ENCODE peak calls at places on chromosomes 4 and X, in seven cellular contexts. K is neural progenitor cell, F is tibial artery, M is cardiac fibroblast, G is PC-3, J is colonic mucosa, D is brain microvascular endothelial cell. T is an unnamed sample.

GRCh38 chr4:113646456-113646809 is 115.1 kb downstream of the CAMK2D start:
- DNase-seq in F (no peak), M (peak; percentile 29), G (peak; percentile 74), K (peak; percentile 57), D (no peak), J (peak; percentile 74), T (no peak)

GRCh38 chr4:17713779-17714178 is 67.6 kb downstream of the FAM184B start:
- DNase-seq in D (no peak), F (no peak), M (no peak), J (no peak), G (no peak), K (no peak), T (no peak)

GRCh38 chr4:67366341-67366861 is 178.9 kb downstream of the CENPC start:
- DNase-seq in G (peak; percentile 11), K (no peak), F (no peak), J (no peak), M (peak; percentile 4), D (no peak), T (no peak)

GRCh38 chr4:86544313-86544966 is 49.7 kb upstream of the PTPN13 start:
- DNase-seq in F (no peak), J (no peak), G (no peak), K (no peak), M (peak; percentile 4), D (no peak), T (peak; percentile 34)

GRCh38 chr4:151730003-151730559 is 30.7 kb downstream of the GATB start:
- DNase-seq in D (no peak), K (no peak), J (peak; percentile 74), M (no peak), G (peak; percentile 7), F (no peak), T (no peak)

GRCh38 chr4:77877771-77878170 is 15.1 kb downstream of the MRPL1 start:
- DNase-seq in J (no peak), G (no peak), K (no peak), F (no peak), D (no peak), M (no peak), T (no peak)

GRCh38 chr4:139419388-139419914 is 34.5 kb upstream of the RAB33B start:
- DNase-seq in J (peak; percentile 36), K (no peak), G (no peak), D (peak; percentile 66), F (peak; percentile 76), M (peak; percentile 90), T (no peak)

GRCh38 chrX:119685225-119686066 is 7.5 kb downstream of the SEPTIN6 start:
- DNase-seq in J (no peak), F (peak; percentile 37), G (no peak), K (no peak), D (no peak), M (no peak), T (no peak)

GRCh38 chr4:119286377-119287002 is 35.4 kb downstream of the FABP2 start:
- DNase-seq in M (peak; percentile 86), F (no peak), J (no peak), D (peak; percentile 50), K (peak; percentile 38), G (peak; percentile 62), T (no peak)

GRCh38 chrX:148416142-148416541 is 84.3 kb upstream of the AFF2 start:
- DNase-seq in F (no peak), M (no peak), D (no peak), J (no peak), K (no peak), G (no peak), T (no peak)
- H3K4me3 ChIP-seq in F (no peak overlapping the region), M (no peak overlapping the region), D (no peak overlapping the region), J (no peak overlapping the region), K (no peak overlapping the region), G (no peak overlapping the region), T (no peak overlapping the region)

GRCh38 chrX:40931921-40932320 is 153.3 kb upstream of the USP9X start:
- DNase-seq in G (peak; percentile 25), M (peak; percentile 44), D (no peak), J (no peak), F (no peak), K (no peak), T (no peak)
- TF ChIP-seq CTCF in G (no peak), M (no peak), D (no peak), J (no peak), F (no peak), K (no peak), T (no peak)

GRCh38 chr4:141565379-141566089 is 70.8 kb upstream of the IL15 start:
- DNase-seq in G (peak; percentile 80), F (no peak), J (no peak), K (no peak), M (no peak), D (no peak), T (no peak)

GRCh38 chr4:141563721-141564120 is 72.7 kb upstream of the IL15 start:
- DNase-seq in K (no peak), D (no peak), G (peak; percentile 46), J (no peak), M (no peak), F (no peak), T (no peak)

GRCh38 chr4:141560056-141560455 is 76.3 kb upstream of the IL15 start:
- DNase-seq in F (no peak), G (no peak), K (no peak), M (no peak), J (no peak), D (no peak), T (no peak)
- H3K4me3 ChIP-seq in F (no peak overlapping the region), G (no peak overlapping the region), K (no peak overlapping the region), M (no peak overlapping the region), J (no peak overlapping the region), D (no peak overlapping the region), T (no peak overlapping the region)

DNA sequence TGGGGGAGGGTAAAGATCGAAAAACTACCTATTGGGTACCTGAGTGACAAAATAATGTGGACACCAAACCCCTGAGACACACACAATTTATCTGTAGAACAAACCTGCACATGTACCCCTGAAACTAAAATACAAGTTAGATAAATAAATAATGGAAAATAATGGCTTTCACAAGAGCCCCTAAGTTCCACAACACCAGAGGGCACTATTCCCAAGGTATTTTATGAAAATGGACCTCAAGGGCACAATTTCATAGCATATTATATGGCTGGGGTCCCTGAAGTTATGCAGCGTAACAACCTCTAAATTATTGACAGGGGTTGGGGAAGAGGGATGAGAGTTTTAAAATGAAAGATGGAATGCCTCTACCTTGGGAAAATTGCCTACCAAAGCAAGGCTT is 81.3 kb upstream of the TMEM33 start:
- DNase-seq in F (no peak), D (no peak), K (no peak), M (no peak), G (peak; percentile 33), J (no peak), T (no peak)
- TF ChIP-seq CTCF in F (no peak), D (peak; percentile 26), K (peak; percentile 46), M (peak; percentile 8), G (peak; percentile 52), J (no peak), T (no peak)

DNA sequence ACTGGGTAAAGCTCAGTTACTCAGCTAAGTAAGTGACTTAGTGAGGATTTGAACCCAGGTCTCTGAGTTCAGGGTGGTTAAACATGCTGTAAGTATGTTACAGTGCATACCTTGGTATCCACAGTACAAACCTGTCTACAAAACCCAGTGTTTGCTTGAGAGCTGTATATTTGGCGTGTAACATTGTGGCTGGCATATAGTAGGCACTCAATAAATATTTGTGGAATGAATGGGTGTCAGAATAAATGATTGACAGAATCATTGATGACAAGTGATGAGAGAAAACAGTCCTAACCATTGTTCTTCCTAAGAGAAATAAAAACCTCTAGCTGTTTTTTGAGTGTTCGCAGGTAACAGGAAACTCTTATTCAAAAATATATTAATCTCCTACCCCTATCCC is 79.7 kb upstream of the BCOR start:
- DNase-seq in D (no peak), G (peak; percentile 32), M (no peak), J (no peak), K (no peak), F (no peak), T (no peak)
- H3K4me3 ChIP-seq in D (no peak overlapping the region), G (no peak overlapping the region), M (no peak overlapping the region), J (peak overlapping the region; percentile 36), K (no peak overlapping the region), F (peak overlapping the region; percentile 77), T (peak overlapping the region; percentile 59)

GRCh38 chrX:22273714-22274317 is 1.1 kb downstream of the CBLL2 start:
- DNase-seq in F (no peak), K (no peak), J (no peak), G (no peak), D (no peak), M (no peak), T (no peak)

GRCh38 chrX:22276781-22277180 is 4.1 kb downstream of the CBLL2 start:
- DNase-seq in D (no peak), M (no peak), F (no peak), K (no peak), G (peak; percentile 22), J (no peak), T (no peak)

GRCh38 chrX:22278375-22278774 is 5.7 kb downstream of the CBLL2 start:
- DNase-seq in G (peak; percentile 28), K (no peak), D (no peak), M (peak; percentile 0), J (no peak), F (no peak), T (no peak)

GRCh38 chrX:22272613-22273012 is at the start of gene CBLL2:
- DNase-seq in M (no peak), K (no peak), D (no peak), J (no peak), G (no peak), F (no peak), T (no peak)
- TF ChIP-seq CTCF in M (no peak), K (no peak), D (no peak), J (no peak), G (no peak), F (no peak), T (no peak)